ENCODE peak calls at places on chromosomes 3 and 15, in ten cellular contexts. H is thyroid gland; P is CD8-positive, alpha-beta memory T cell; D is BE2C; K is left ventricle myocardium inferior; O is effector memory CD4-positive, alpha-beta T cell; W is adrenal gland; R is Peyer's patch; V is lower lobe of right lung; T is cardiac muscle cell. Y is an unnamed sample.
A peak's percentile ranks its signal among the peaks of the same experiment; 100 is the strongest.

GRCh38 chr3:4985330-4986174 is 6.3 kb downstream of the BHLHE40 start:
- DNase-seq in H (peak; percentile 29), P (no peak), D (peak; percentile 48), K (no peak), O (no peak), W (peak; percentile 83), R (no peak), V (no peak), T (no peak), Y (no peak)

GRCh38 chr3:4582634-4583033 is 89.5 kb downstream of the ITPR1 start:
- DNase-seq in H (no peak), P (no peak), D (no peak), K (no peak), O (no peak), W (no peak), R (no peak), V (no peak), T (peak; percentile 28), Y (no peak)

GRCh38 chr3:197256836-197257444 is 41.5 kb downstream of the DLG1 start:
- DNase-seq in H (peak; percentile 29), P (peak; percentile 41), D (peak; percentile 43), K (no peak), O (no peak), W (peak; percentile 62), R (no peak), V (no peak), T (peak; percentile 56), Y (peak; percentile 50)

GRCh38 chr3:185405243-185405642 is 42.3 kb downstream of the MAP3K13 start:
- DNase-seq in H (no peak), P (no peak), D (no peak), K (no peak), O (no peak), W (no peak), R (no peak), V (no peak), T (no peak), Y (no peak)

GRCh38 chr15:77797270-77797669 is 164.6 kb upstream of the LINGO1 start:
- DNase-seq in H (peak; percentile 73), P (no peak), D (no peak), K (no peak), O (no peak), W (no peak), R (no peak), V (no peak), T (no peak), Y (no peak)

GRCh38 chr3:58258392-58259040 is 20.9 kb downstream of the ABHD6 start:
- DNase-seq in H (no peak), P (no peak), D (no peak), K (no peak), O (no peak), W (no peak), R (no peak), V (no peak), T (peak; percentile 40), Y (no peak)

GRCh38 chr3:43190682-43191081 is 84.8 kb upstream of the POMGNT2 start:
- DNase-seq in H (no peak), P (no peak), D (no peak), K (no peak), O (no peak), W (no peak), R (no peak), V (no peak), T (no peak), Y (no peak)

GRCh38 chr3:190382082-190382481 is 5.9 kb upstream of the CLDN16 start:
- DNase-seq in H (no peak), P (no peak), D (no peak), K (no peak), O (no peak), W (no peak), R (no peak), V (no peak), T (no peak), Y (no peak)

GRCh38 chr3:58633157-58633865 is 33.3 kb downstream of the FAM3D start:
- DNase-seq in H (peak; percentile 79), P (no peak), D (no peak), K (no peak), O (no peak), W (no peak), R (no peak), V (no peak), T (peak; percentile 40), Y (no peak)

GRCh38 chr3:77887611-77888010 is 847.7 kb downstream of the ROBO2 start:
- DNase-seq in H (no peak), P (no peak), D (no peak), K (no peak), O (no peak), W (no peak), R (no peak), V (no peak), T (no peak), Y (no peak)

GRCh38 chr3:8540456-8540855 is 38.8 kb downstream of the LMCD1 start:
- DNase-seq in H (no peak), P (no peak), D (no peak), K (no peak), O (no peak), W (no peak), R (no peak), V (no peak), T (no peak), Y (no peak)

GRCh38 chr3:124168271-124168670 is 176.3 kb upstream of the ROPN1 start:
- DNase-seq in H (no peak), P (no peak), D (no peak), K (no peak), O (no peak), W (no peak), R (no peak), V (no peak), T (no peak), Y (no peak)

GRCh38 chr3:123859177-123859576 is 25.0 kb downstream of the MYLK start:
- DNase-seq in H (no peak), P (no peak), D (no peak), K (no peak), O (no peak), W (no peak), R (no peak), V (no peak), T (no peak), Y (no peak)

GRCh38 chr3:29515451-29515850 is 234.6 kb downstream of the RBMS3 start:
- DNase-seq in H (no peak), P (no peak), D (no peak), K (no peak), O (no peak), W (no peak), R (no peak), V (no peak), T (no peak), Y (no peak)

GRCh38 chr3:12508316-12508715 is 24.0 kb downstream of the TSEN2 start:
- DNase-seq in H (no peak), P (no peak), D (no peak), K (no peak), O (no peak), W (peak; percentile 82), R (no peak), V (no peak), T (no peak), Y (no peak)

GRCh38 chr15:92463352-92463751 is 69.7 kb downstream of the ST8SIA2 start:
- DNase-seq in H (no peak), P (no peak), D (no peak), K (no peak), O (no peak), W (peak; percentile 33), R (no peak), V (no peak), T (no peak), Y (no peak)
- H3K4me1 ChIP-seq in H (no peaks in the 10 kb centered on the region), P (no peaks in the 10 kb centered on the region), D (no peaks in the 10 kb centered on the region), K (no peaks in the 10 kb centered on the region), O (no peaks in the 10 kb centered on the region), W (no peaks in the 10 kb centered on the region), R (no peaks in the 10 kb centered on the region), V (no peaks in the 10 kb centered on the region), T (no peaks in the 10 kb centered on the region), Y (no peaks in the 10 kb centered on the region)

GRCh38 chr3:71260782-71261181 is 322.7 kb downstream of the FOXP1 start:
- DNase-seq in H (no peak), P (no peak), D (no peak), K (no peak), O (no peak), W (no peak), R (no peak), V (no peak), T (no peak), Y (no peak)

GRCh38 chr3:71258526-71258925 is 325.0 kb downstream of the FOXP1 start:
- DNase-seq in H (no peak), P (no peak), D (no peak), K (no peak), O (no peak), W (no peak), R (no peak), V (no peak), T (no peak), Y (no peak)

GRCh38 chr3:71264840-71265239 is 318.7 kb downstream of the FOXP1 start:
- DNase-seq in H (peak; percentile 26), P (no peak), D (no peak), K (no peak), O (no peak), W (no peak), R (no peak), V (no peak), T (no peak), Y (no peak)

GRCh38 chr3:71265365-71265935 is 318.1 kb downstream of the FOXP1 start:
- DNase-seq in H (no peak), P (no peak), D (no peak), K (no peak), O (no peak), W (no peak), R (no peak), V (no peak), T (no peak), Y (no peak)

GRCh38 chr3:71262368-71263265 is 320.9 kb downstream of the FOXP1 start:
- DNase-seq in H (peak; percentile 24), P (no peak), D (no peak), K (no peak), O (no peak), W (no peak), R (no peak), V (no peak), T (no peak), Y (no peak)
- H3K4me3 ChIP-seq in H (no peak overlapping the region), P (no peak overlapping the region), D (no peak overlapping the region), K (no peak overlapping the region), O (no peak overlapping the region), W (no peak overlapping the region), R (no peak overlapping the region), V (no peak overlapping the region), T (no peak overlapping the region), Y (no peak overlapping the region)

DNA sequence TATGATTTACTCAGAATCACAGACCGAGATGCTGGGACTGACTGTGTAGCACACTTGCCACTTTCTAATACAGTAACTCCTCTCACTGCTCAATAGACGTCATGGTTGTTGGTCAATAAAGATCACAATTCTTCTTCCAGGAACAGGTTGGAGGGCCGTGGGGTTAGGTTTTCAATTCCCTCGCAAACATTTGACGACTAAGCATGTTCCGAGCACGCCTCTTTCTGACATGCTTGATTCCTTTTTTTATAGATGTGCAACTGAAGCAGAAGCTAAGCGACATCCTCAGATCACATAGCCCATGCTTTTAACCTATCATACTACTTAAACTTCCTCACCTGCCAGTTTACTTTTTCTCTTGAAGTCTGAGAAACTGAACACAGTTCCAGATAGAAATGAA is 61.0 kb downstream of the GRM7 start:
- DNase-seq in H (no peak), P (no peak), D (no peak), K (no peak), O (no peak), W (no peak), R (no peak), V (no peak), T (no peak), Y (no peak)
- H3K9me3 ChIP-seq in H (no peaks in the 10 kb centered on the region), P (no peaks in the 10 kb centered on the region), D (no peaks in the 10 kb centered on the region), K (no peaks in the 10 kb centered on the region), O (no peaks in the 10 kb centered on the region), W (no peaks in the 10 kb centered on the region), R (no peaks in the 10 kb centered on the region), V (no peaks in the 10 kb centered on the region), T (no peaks in the 10 kb centered on the region), Y (no peaks in the 10 kb centered on the region)

GRCh38 chr15:70704731-70705130 is 58.6 kb downstream of the UACA start:
- DNase-seq in H (no peak), P (no peak), D (no peak), K (no peak), O (no peak), W (no peak), R (no peak), V (no peak), T (no peak), Y (no peak)
- H3K4me1 ChIP-seq in H (peaks cover 29% of the 10 kb centered on the region), P (no peaks in the 10 kb centered on the region), D (no peaks in the 10 kb centered on the region), K (peaks cover 61% of the 10 kb centered on the region), O (no peaks in the 10 kb centered on the region), W (peaks cover 35% of the 10 kb centered on the region), R (no peaks in the 10 kb centered on the region), V (no peaks in the 10 kb centered on the region), T (peaks cover 41% of the 10 kb centered on the region), Y (no peaks in the 10 kb centered on the region)